ENCODE peak calls at places on chromosomes 5 and 9, in four cellular contexts. One of them, this sample, is unnamed.

GRCh38 chr5:57338068-57338848 is 144.4 kb downstream of the ACTBL2 start:
- DNase-seq in HepG2: peak
- DNase-seq in K562: peak
- DNase-seq in GM12878: no peak
- DNase-seq in this sample: peak

GRCh38 chr5:87949665-87950640 is 318.7 kb downstream of the TMEM161B start:
- DNase-seq in GM12878: no peak
- DNase-seq in HepG2: no peak
- DNase-seq in K562: no peak
- DNase-seq in this sample: no peak

GRCh38 chr5:148796931-148797330 is 29.5 kb upstream of the ADRB2 start:
- DNase-seq in HepG2: no peak
- DNase-seq in GM12878: no peak
- DNase-seq in K562: no peak
- DNase-seq in this sample: no peak

GRCh38 chr5:94240616-94241287 is 377.7 kb downstream of the KIAA0825 start:
- DNase-seq in K562: no peak
- DNase-seq in HepG2: no peak
- DNase-seq in GM12878: no peak
- DNase-seq in this sample: no peak

GRCh38 chr9:114386886-114387677 is 700 bp downstream of the AKNA start:
- DNase-seq in K562: no peak
- DNase-seq in HepG2: no peak
- DNase-seq in GM12878: no peak
- DNase-seq in this sample: no peak

GRCh38 chr9:108212179-108212578 is 643.6 kb downstream of the ACTL7B start:
- DNase-seq in HepG2: no peak
- DNase-seq in K562: peak
- DNase-seq in GM12878: no peak
- DNase-seq in this sample: no peak

GRCh38 chr5:42840279-42840678 is 28.6 kb upstream of the SELENOP start:
- DNase-seq in K562: no peak
- DNase-seq in HepG2: peak
- DNase-seq in GM12878: no peak
- DNase-seq in this sample: no peak

GRCh38 chr9:3434594-3434993 is 91.2 kb downstream of the RFX3 start:
- DNase-seq in HepG2: no peak
- DNase-seq in GM12878: no peak
- DNase-seq in K562: no peak
- DNase-seq in this sample: no peak

GRCh38 chr5:134967607-134968006 is at the start of gene CATSPER3:
- DNase-seq in K562: no peak
- DNase-seq in GM12878: no peak
- DNase-seq in HepG2: no peak
- DNase-seq in this sample: no peak

GRCh38 chr5:166497705-166498104 is 1793.7 kb upstream of the WWC1 start:
- DNase-seq in GM12878: no peak
- DNase-seq in K562: no peak
- DNase-seq in HepG2: no peak
- DNase-seq in this sample: no peak

GRCh38 chr9:110578896-110579752 is at the start of gene SVEP1:
- DNase-seq in K562: no peak
- DNase-seq in HepG2: no peak
- DNase-seq in GM12878: no peak
- DNase-seq in this sample: no peak

GRCh38 chr9:99172129-99173091 is 49.3 kb downstream of the ALG2 start:
- DNase-seq in K562: no peak
- DNase-seq in HepG2: peak
- DNase-seq in GM12878: no peak
- DNase-seq in this sample: no peak

GRCh38 chr9:93891050-93891449 is 64.1 kb downstream of the BARX1 start:
- DNase-seq in HepG2: no peak
- DNase-seq in K562: no peak
- DNase-seq in GM12878: no peak
- DNase-seq in this sample: no peak

GRCh38 chr9:90827181-90827866 is 25.7 kb downstream of the SYK start:
- DNase-seq in GM12878: peak
- DNase-seq in HepG2: no peak
- DNase-seq in K562: no peak
- DNase-seq in this sample: no peak

GRCh38 chr5:60248900-60249299 is 355.4 kb upstream of the PDE4D start:
- DNase-seq in GM12878: peak
- DNase-seq in HepG2: no peak
- DNase-seq in K562: no peak
- DNase-seq in this sample: no peak

GRCh38 chr9:32703635-32704034 is 68.2 kb upstream of the TAF1L start:
- DNase-seq in K562: peak
- DNase-seq in HepG2: peak
- DNase-seq in GM12878: no peak
- DNase-seq in this sample: no peak

GRCh38 chr5:121691478-121691877 is 160.2 kb upstream of the FTMT start:
- DNase-seq in HepG2: peak
- DNase-seq in K562: peak
- DNase-seq in GM12878: no peak
- DNase-seq in this sample: no peak

GRCh38 chr5:14167211-14167845 is 24.2 kb downstream of the TRIO start:
- DNase-seq in GM12878: no peak
- DNase-seq in K562: no peak
- DNase-seq in HepG2: no peak
- DNase-seq in this sample: no peak

GRCh38 chr9:97703437-97704326 is 6.5 kb upstream of the XPA start:
- DNase-seq in GM12878: peak
- DNase-seq in K562: peak
- DNase-seq in HepG2: peak
- DNase-seq in this sample: peak

GRCh38 chr5:143177263-143177994 is 226.1 kb downstream of the NR3C1 start:
- DNase-seq in K562: no peak
- DNase-seq in GM12878: no peak
- DNase-seq in HepG2: no peak
- DNase-seq in this sample: no peak

GRCh38 chr9:94607340-94607695 is 13.7 kb upstream of the FBP2 start:
- DNase-seq in GM12878: no peak
- DNase-seq in HepG2: no peak
- DNase-seq in K562: no peak
- DNase-seq in this sample: no peak

GRCh38 chr5:66779535-66779934 is 183.3 kb downstream of the MAST4 start:
- DNase-seq in K562: no peak
- DNase-seq in GM12878: no peak
- DNase-seq in HepG2: no peak
- DNase-seq in this sample: no peak

GRCh38 chr9:135665795-135666189 is 2.7 kb downstream of the LCN9 start:
- DNase-seq in GM12878: no peak
- DNase-seq in K562: no peak
- DNase-seq in HepG2: no peak
- DNase-seq in this sample: no peak

GRCh38 chr5:38078161-38078560 is 180.2 kb upstream of the EGFLAM start:
- DNase-seq in HepG2: peak
- DNase-seq in GM12878: no peak
- DNase-seq in K562: no peak
- DNase-seq in this sample: no peak

GRCh38 chr9:33129886-33130284 is 37.3 kb downstream of the B4GALT1 start:
- DNase-seq in K562: no peak
- DNase-seq in HepG2: no peak
- DNase-seq in GM12878: no peak
- DNase-seq in this sample: no peak

GRCh38 chr5:129631946-129632345 is 115.9 kb upstream of the MINAR2 start:
- DNase-seq in HepG2: no peak
- DNase-seq in GM12878: no peak
- DNase-seq in K562: no peak
- DNase-seq in this sample: no peak

GRCh38 chr9:1458503-1458902 is 408.3 kb downstream of the DMRT2 start:
- DNase-seq in K562: no peak
- DNase-seq in HepG2: no peak
- DNase-seq in GM12878: no peak
- DNase-seq in this sample: peak

GRCh38 chr9:132857601-132858342 is 20.3 kb downstream of the AK8 start:
- DNase-seq in K562: peak
- DNase-seq in GM12878: no peak
- DNase-seq in HepG2: no peak
- DNase-seq in this sample: peak

GRCh38 chr5:61329729-61330128 is 2.3 kb upstream of the ZSWIM6 start:
- DNase-seq in GM12878: no peak
- DNase-seq in K562: peak
- DNase-seq in HepG2: peak
- DNase-seq in this sample: no peak

GRCh38 chr9:97848582-97849237 is 4.3 kb upstream of the FOXE1 start:
- DNase-seq in K562: no peak
- DNase-seq in GM12878: no peak
- DNase-seq in HepG2: no peak
- DNase-seq in this sample: no peak

GRCh38 chr9:131432050-131432449 is 38.2 kb downstream of the PRRC2B start:
- DNase-seq in K562: no peak
- DNase-seq in HepG2: no peak
- DNase-seq in GM12878: no peak
- DNase-seq in this sample: no peak

GRCh38 chr5:119400248-119400647 is 44.4 kb downstream of the TNFAIP8 start:
- DNase-seq in K562: peak
- DNase-seq in GM12878: no peak
- DNase-seq in HepG2: no peak
- DNase-seq in this sample: no peak

GRCh38 chr9:8037745-8038144 is 238.2 kb upstream of the DMAC1 start:
- DNase-seq in HepG2: no peak
- DNase-seq in GM12878: no peak
- DNase-seq in K562: no peak
- DNase-seq in this sample: no peak

GRCh38 chr9:86836797-86837196 is 110.5 kb downstream of the GAS1 start:
- DNase-seq in HepG2: no peak
- DNase-seq in GM12878: peak
- DNase-seq in K562: no peak
- DNase-seq in this sample: no peak

GRCh38 chr9:91221332-91221731 is 140.4 kb downstream of the AUH start:
- DNase-seq in HepG2: no peak
- DNase-seq in K562: no peak
- DNase-seq in GM12878: no peak
- DNase-seq in this sample: no peak

GRCh38 chr5:142129447-142129846 is 20.9 kb downstream of the NDFIP1 start:
- DNase-seq in GM12878: no peak
- DNase-seq in HepG2: no peak
- DNase-seq in K562: no peak
- DNase-seq in this sample: no peak
- TF ChIP-seq ZBTB33 in GM12878: no peak
- TF ChIP-seq ZBTB33 in HepG2: no peak
- TF ChIP-seq ZBTB33 in K562: no peak
- TF ChIP-seq ZBTB33 in this sample: no peak

GRCh38 chr5:12277504-12278192 is 373.4 kb upstream of the CTNND2 start:
- DNase-seq in K562: no peak
- DNase-seq in GM12878: peak
- DNase-seq in HepG2: no peak
- DNase-seq in this sample: no peak
- TF ChIP-seq POLR2AphosphoS5 in K562: no peak
- TF ChIP-seq POLR2AphosphoS5 in GM12878: no peak
- TF ChIP-seq POLR2AphosphoS5 in HepG2: no peak
- TF ChIP-seq POLR2AphosphoS5 in this sample: no peak

DNA sequence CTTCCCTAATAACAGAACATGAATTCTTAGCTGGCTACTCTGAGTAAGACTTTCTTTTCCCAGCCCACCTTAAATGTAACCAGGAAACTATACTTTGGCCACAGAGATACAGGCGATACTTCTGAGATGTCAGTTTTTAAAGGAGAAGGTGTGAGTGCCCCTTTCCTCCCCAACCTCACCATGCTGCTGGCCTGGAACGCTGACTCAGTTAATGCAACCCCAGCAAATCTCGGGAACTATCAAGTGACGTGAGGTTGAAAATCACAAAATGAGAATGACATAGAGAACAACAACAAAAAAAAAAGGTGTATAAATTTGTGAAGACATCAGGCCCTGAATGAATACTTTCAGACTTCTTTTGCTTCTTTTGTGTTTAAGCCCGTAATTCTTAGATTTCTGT is 13.7 kb downstream of the ZNF484 start:
- DNase-seq in HepG2: no peak
- DNase-seq in K562: no peak
- DNase-seq in GM12878: no peak
- DNase-seq in this sample: no peak
- TF ChIP-seq ZNF274 in HepG2: no peak
- TF ChIP-seq ZNF274 in K562: no peak
- TF ChIP-seq ZNF274 in GM12878: no peak
- TF ChIP-seq ZNF274 in this sample: no peak

GRCh38 chr9:18207735-18208134 is 266.2 kb upstream of the ADAMTSL1 start:
- DNase-seq in K562: no peak
- DNase-seq in HepG2: no peak
- DNase-seq in GM12878: no peak
- DNase-seq in this sample: no peak

GRCh38 chr9:18208166-18209059 is 265.5 kb upstream of the ADAMTSL1 start:
- DNase-seq in K562: no peak
- DNase-seq in HepG2: peak
- DNase-seq in GM12878: no peak
- DNase-seq in this sample: no peak

DNA sequence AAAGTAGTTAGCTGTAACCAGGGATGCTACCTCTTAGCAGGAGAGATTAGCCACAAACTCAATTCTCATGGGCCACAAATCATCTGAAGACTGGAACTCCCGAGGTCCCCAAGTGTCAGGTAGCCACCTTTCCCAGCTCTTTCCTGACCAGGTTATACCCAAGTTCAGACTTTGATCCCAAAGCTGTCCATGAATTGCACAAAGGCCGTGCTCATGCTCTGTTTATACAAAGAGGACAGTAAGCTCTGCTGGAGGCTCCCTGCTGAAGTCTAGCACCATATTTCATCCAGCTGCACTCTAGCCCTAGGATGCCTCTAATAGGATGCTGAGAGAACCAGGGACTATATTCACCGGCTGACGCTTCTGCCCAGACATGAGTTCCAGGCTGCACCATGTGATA is 271.0 kb upstream of the ADAMTSL1 start:
- DNase-seq in HepG2: peak
- DNase-seq in K562: no peak
- DNase-seq in GM12878: no peak
- DNase-seq in this sample: no peak
- TF ChIP-seq ZBTB33 in HepG2: no peak
- TF ChIP-seq ZBTB33 in K562: no peak
- TF ChIP-seq ZBTB33 in GM12878: no peak
- TF ChIP-seq ZBTB33 in this sample: no peak

GRCh38 chr9:115524467-115525059 is 406.6 kb upstream of the TNC start:
- DNase-seq in K562: peak
- DNase-seq in HepG2: peak
- DNase-seq in GM12878: no peak
- DNase-seq in this sample: peak

GRCh38 chr9:115522928-115523327 is 405.0 kb upstream of the TNC start:
- DNase-seq in GM12878: no peak
- DNase-seq in K562: no peak
- DNase-seq in HepG2: no peak
- DNase-seq in this sample: no peak

GRCh38 chr9:115520626-115521025 is 402.7 kb upstream of the TNC start:
- DNase-seq in GM12878: no peak
- DNase-seq in K562: no peak
- DNase-seq in HepG2: no peak
- DNase-seq in this sample: no peak

GRCh38 chr9:115525438-115526058 is 407.6 kb upstream of the TNC start:
- DNase-seq in K562: no peak
- DNase-seq in GM12878: no peak
- DNase-seq in HepG2: no peak
- DNase-seq in this sample: no peak
- TF ChIP-seq POLR2AphosphoS5 in K562: no peak
- TF ChIP-seq POLR2AphosphoS5 in GM12878: no peak
- TF ChIP-seq POLR2AphosphoS5 in HepG2: no peak
- TF ChIP-seq POLR2AphosphoS5 in this sample: no peak